ENCODE peak calls at places on chromosomes 3 and 15, in five cellular contexts. W is WTC11, E is fibroblast of pulmonary artery, T is lower leg skin, Q is left ventricle myocardium inferior. A is an unnamed sample.
A peak's percentile ranks its signal among the peaks of the same experiment; 100 is the strongest.

GRCh38 chr3:129440648-129441190 is 695 bp downstream of the IFT122 start:
- DNase-seq in Q (no peak), E (no peak), T (no peak), W (no peak), A (no peak)

GRCh38 chr15:92886229-92886628 is 13.9 kb upstream of the CHD2 start:
- DNase-seq in W (no peak), T (no peak), Q (no peak), E (no peak), A (peak; percentile 22)

GRCh38 chr3:150346956-150347863 is 60.9 kb upstream of the TSC22D2 start:
- DNase-seq in W (no peak), Q (no peak), E (no peak), T (no peak), A (peak; percentile 36)

GRCh38 chr3:35651456-35651855 is 12.1 kb downstream of the ARPP21 start:
- DNase-seq in E (peak; percentile 32), Q (no peak), T (no peak), W (no peak), A (no peak)

GRCh38 chr3:123700791-123701712 is 116.2 kb upstream of the HACD2 start:
- DNase-seq in T (no peak), W (no peak), E (no peak), Q (no peak), A (no peak)

GRCh38 chr3:192850501-192850981 is 67.1 kb downstream of the MB21D2 start:
- DNase-seq in W (no peak), T (peak; percentile 25), E (no peak), Q (no peak), A (peak; percentile 76)

GRCh38 chr3:49388416-49388815 is 23.4 kb downstream of the RHOA start:
- DNase-seq in T (no peak), Q (no peak), W (no peak), E (no peak), A (no peak)

GRCh38 chr15:58988011-58988785 is 735 bp downstream of the RNF111 start:
- DNase-seq in E (peak; percentile 51), W (peak; percentile 74), T (peak; percentile 55), Q (peak; percentile 79), A (peak; percentile 37)

GRCh38 chr3:188404701-188405100 is 250.7 kb downstream of the LPP start:
- DNase-seq in T (no peak), E (no peak), Q (no peak), W (no peak), A (no peak)

GRCh38 chr3:59235221-59236012 is 185.6 kb upstream of the CFAP20DC start:
- DNase-seq in T (no peak), W (no peak), Q (no peak), E (no peak), A (no peak)

GRCh38 chr3:155979746-155980145 is 109.3 kb downstream of the GMPS start:
- DNase-seq in Q (no peak), T (no peak), E (no peak), W (no peak), A (no peak)

GRCh38 chr15:77251662-77252061 is 168.2 kb downstream of the PEAK1 start:
- DNase-seq in E (peak; percentile 8), T (no peak), W (peak; percentile 33), Q (no peak), A (peak; percentile 4)

GRCh38 chr3:149879872-149880271 is 66.9 kb downstream of the RNF13 start:
- DNase-seq in Q (peak; percentile 46), E (peak; percentile 83), T (peak; percentile 36), W (peak; percentile 63), A (peak; percentile 67)

GRCh38 chr3:35944915-35945710 is 305.8 kb downstream of the ARPP21 start:
- DNase-seq in Q (no peak), E (peak; percentile 10), T (no peak), W (no peak), A (peak; percentile 34)

GRCh38 chr3:40780801-40781406 is 256.1 kb downstream of the ZNF621 start:
- DNase-seq in T (peak; percentile 45), W (no peak), Q (peak; percentile 55), E (peak; percentile 13), A (no peak)

GRCh38 chr3:94615275-94616065 is 552.6 kb downstream of the NSUN3 start:
- DNase-seq in E (no peak), T (no peak), Q (no peak), W (no peak), A (peak; percentile 73)

GRCh38 chr3:151944356-151944755 is 70.9 kb downstream of the SUCNR1 start:
- DNase-seq in T (no peak), E (no peak), W (no peak), Q (no peak), A (no peak)

GRCh38 chr3:44234674-44235268 is 6.9 kb upstream of the TOPAZ1 start:
- DNase-seq in Q (no peak), E (no peak), W (no peak), T (no peak), A (no peak)

GRCh38 chr15:88792342-88793282 is 10.6 kb upstream of the ACAN start:
- DNase-seq in Q (no peak), T (no peak), E (no peak), W (peak; percentile 22), A (no peak)

GRCh38 chr15:40265355-40265754 is 17.5 kb downstream of the ANKRD63 start:
- DNase-seq in W (no peak), Q (no peak), T (no peak), E (no peak), A (no peak)

GRCh38 chr3:174891524-174892203 is 32.5 kb downstream of the NAALADL2 start:
- DNase-seq in E (peak; percentile 46), Q (no peak), T (no peak), W (peak; percentile 43), A (no peak)

GRCh38 chr15:67172172-67172571 is 82.3 kb downstream of the AAGAB start:
- DNase-seq in Q (no peak), E (no peak), T (no peak), W (no peak), A (no peak)

GRCh38 chr3:52040600-52040999 is 15.8 kb downstream of the DUSP7 start:
- DNase-seq in E (no peak), W (no peak), T (no peak), Q (no peak), A (no peak)

GRCh38 chr3:190265795-190266194 is 56.5 kb downstream of the CLDN1 start:
- DNase-seq in Q (no peak), W (no peak), T (peak; percentile 59), E (peak; percentile 72), A (peak; percentile 97)

GRCh38 chr3:140521751-140522445 is 156.0 kb upstream of the TRIM42 start:
- DNase-seq in E (no peak), Q (no peak), T (no peak), W (peak; percentile 41), A (no peak)

GRCh38 chr15:44719293-44719999 is 8.1 kb downstream of the B2M start:
- DNase-seq in T (no peak), Q (no peak), E (peak; percentile 27), W (no peak), A (peak; percentile 16)

GRCh38 chr15:34655198-34655770 is 71.8 kb upstream of the GOLGA8B start:
- DNase-seq in Q (no peak), T (no peak), E (no peak), W (no peak), A (no peak)

GRCh38 chr3:45599424-45599886 is 4.9 kb downstream of the LIMD1 start:
- DNase-seq in W (no peak), T (no peak), E (no peak), Q (peak; percentile 54), A (no peak)

GRCh38 chr3:177538064-177538742 is 340.9 kb upstream of the TBL1XR1 start:
- DNase-seq in Q (peak; percentile 49), E (peak; percentile 70), W (no peak), T (no peak), A (no peak)

GRCh38 chr3:14286887-14287496 is 108.4 kb downstream of the LSM3 start:
- DNase-seq in T (no peak), Q (no peak), E (no peak), W (no peak), A (no peak)

DNA sequence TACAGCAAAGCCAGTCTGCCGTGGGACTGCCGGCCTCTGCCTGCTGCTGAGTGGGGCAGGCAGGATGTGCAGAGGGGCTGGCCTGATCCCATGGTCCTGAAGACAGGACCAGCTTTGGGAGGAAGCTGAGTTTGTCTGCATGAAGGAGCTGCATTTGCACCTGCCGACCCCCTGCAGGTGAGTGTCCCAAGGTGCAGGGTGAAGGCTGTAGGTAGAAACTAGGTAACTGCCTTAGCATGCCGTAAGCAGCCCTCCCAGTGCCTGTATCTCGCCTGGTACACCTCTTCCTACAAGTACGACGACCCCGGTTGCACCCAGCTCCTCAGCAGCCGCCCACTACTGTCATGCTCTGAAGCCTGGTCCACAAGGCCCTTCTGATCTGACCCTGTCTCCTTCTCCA is 34.9 kb downstream of the AMOTL2 start:
- DNase-seq in E (no peak), W (no peak), T (no peak), Q (no peak), A (no peak)
- TF ChIP-seq CTCF in E (no peak), W (no peak), T (no peak), Q (no peak), A (no peak)

GRCh38 chr15:74295800-74296199 is 59.7 kb downstream of the CCDC33 start:
- DNase-seq in T (no peak), Q (no peak), W (peak; percentile 40), E (no peak), A (no peak)
- TF ChIP-seq CTCF in T (no peak), Q (peak; percentile 24), W (no peak), E (peak; percentile 3), A (no peak)

GRCh38 chr15:81031203-81031602 is 30.5 kb downstream of the TLNRD1 start:
- DNase-seq in T (no peak), Q (no peak), W (no peak), E (no peak), A (no peak)

GRCh38 chr15:81030368-81030739 is 29.6 kb downstream of the TLNRD1 start:
- DNase-seq in E (no peak), W (no peak), Q (no peak), T (no peak), A (no peak)

GRCh38 chr15:81032355-81032754 is 31.6 kb downstream of the TLNRD1 start:
- DNase-seq in Q (no peak), E (no peak), T (no peak), W (no peak), A (no peak)

GRCh38 chr15:81033508-81033907 is 32.8 kb downstream of the TLNRD1 start:
- DNase-seq in W (no peak), Q (no peak), T (no peak), E (no peak), A (no peak)

DNA sequence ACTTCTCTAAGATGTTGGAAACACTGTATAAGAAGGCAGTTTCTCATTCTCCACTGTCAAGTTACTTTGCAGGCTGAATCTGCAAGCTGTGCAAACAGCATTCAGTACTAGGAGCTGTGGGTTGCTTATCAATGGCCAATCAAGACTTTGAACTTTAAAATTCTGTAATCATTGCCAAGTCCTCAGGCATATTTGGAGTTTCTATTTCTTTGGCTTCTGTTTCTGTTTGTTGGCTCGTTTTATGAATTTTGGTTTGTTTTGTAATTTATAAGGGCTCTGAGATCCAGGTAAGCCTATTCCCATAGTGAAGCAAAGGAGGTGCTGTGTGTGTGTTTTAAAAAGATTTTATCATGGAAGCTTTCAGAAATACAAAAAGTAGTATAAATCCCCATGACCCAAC is 32.1 kb downstream of the TLNRD1 start:
- DNase-seq in E (no peak), T (no peak), Q (no peak), W (no peak), A (no peak)
- TF ChIP-seq CTCF in E (no peak), T (no peak), Q (no peak), W (no peak), A (no peak)

GRCh38 chr3:50632450-50632849 is 15.5 kb downstream of the MAPKAPK3 start:
- DNase-seq in Q (no peak), W (no peak), T (no peak), E (no peak), A (no peak)
- TF ChIP-seq CTCF in Q (no peak), W (no peak), T (no peak), E (no peak), A (no peak)

A was measured in MCF 10A.